ENCODE peak calls at places on chromosomes 6 and 20, in five cellular contexts. J is GM10248, T is Right ventricle myocardium inferior, X is astrocyte of the hippocampus, N is GM19239. Y is an unnamed sample.

GRCh38 chr6:126539022-126539421 is 199.1 kb downstream of the CENPW start:
- DNase-seq in X (peak), J (no peak), T (no peak), N (no peak), Y (peak)

GRCh38 chr6:79601020-79601609 is 30.0 kb upstream of the SH3BGRL2 start:
- DNase-seq in X (peak), J (no peak), N (no peak), T (no peak), Y (no peak)

GRCh38 chr6:111668410-111668809 is 62.7 kb upstream of the TRAF3IP2 start:
- DNase-seq in J (no peak), X (no peak), N (no peak), T (no peak), Y (no peak)

GRCh38 chr6:102417368-102417767 is 1023.9 kb downstream of the GRIK2 start:
- DNase-seq in T (no peak), X (no peak), N (no peak), J (no peak), Y (no peak)

GRCh38 chr6:52526634-52527033 is 50.2 kb downstream of the TRAM2 start:
- DNase-seq in J (no peak), T (no peak), N (no peak), X (no peak), Y (peak)

GRCh38 chr6:139732451-139732850 is 358.0 kb upstream of the CITED2 start:
- DNase-seq in N (no peak), T (no peak), X (peak), J (no peak), Y (no peak)

GRCh38 chr6:52407467-52407866 is 12.7 kb upstream of the EFHC1 start:
- DNase-seq in X (peak), J (no peak), T (no peak), N (no peak), Y (peak)

GRCh38 chr20:36728986-36729385 is 16.9 kb downstream of the NDRG3 start:
- DNase-seq in X (peak), T (no peak), N (no peak), J (peak), Y (peak)

GRCh38 chr6:132993738-132994137 is 179.4 kb downstream of the RPS12 start:
- DNase-seq in X (no peak), N (no peak), J (no peak), T (no peak), Y (no peak)

GRCh38 chr20:61391812-61392520 is 139.9 kb downstream of the CDH4 start:
- DNase-seq in X (no peak), J (no peak), T (no peak), N (no peak), Y (no peak)

GRCh38 chr20:53900380-53900999 is 169.9 kb downstream of the BCAS1 start:
- DNase-seq in X (peak), N (no peak), J (no peak), T (no peak), Y (peak)

GRCh38 chr20:25012616-25013189 is 20.2 kb upstream of the APMAP start:
- DNase-seq in J (no peak), T (no peak), N (no peak), X (no peak), Y (no peak)

GRCh38 chr20:49424536-49424935 is 57.9 kb downstream of the KCNB1 start:
- DNase-seq in N (no peak), X (no peak), J (no peak), T (no peak), Y (no peak)

GRCh38 chr6:11711644-11711993 is 67.0 kb downstream of the ADTRP start:
- DNase-seq in N (no peak), X (no peak), T (no peak), J (peak), Y (no peak)

GRCh38 chr6:163199371-163199770 is 215.1 kb upstream of the QKI start:
- DNase-seq in T (no peak), J (no peak), N (no peak), X (no peak), Y (no peak)

GRCh38 chr20:38894091-38894847 is 31.9 kb upstream of the FAM83D start:
- DNase-seq in N (no peak), T (no peak), J (peak), X (no peak), Y (no peak)